ENCODE peak calls at places on chromosomes 4 and X, in seven cellular contexts. Z is AG04449, S is WTC11, E is mesothelial cell of epicardium, K is lower leg skin, B is BE2C, A is heart left ventricle. H is an unnamed sample.

GRCh38 chr4:98447648-98448047 is 186.5 kb downstream of the RAP1GDS1 start:
- DNase-seq in Z (no peak), S (peak), E (no peak), K (no peak), B (peak), A (no peak), H (no peak)

GRCh38 chrX:41779941-41780340 is 56.0 kb downstream of the GPR82 start:
- DNase-seq in Z (no peak), S (no peak), E (no peak), K (no peak), B (no peak), A (no peak), H (no peak)

GRCh38 chr4:144289687-144290433 is 149.3 kb upstream of the GYPA start:
- DNase-seq in Z (no peak), S (no peak), E (no peak), K (no peak), B (no peak), A (no peak), H (no peak)

GRCh38 chr4:102180080-102180479 is 165.2 kb downstream of the SLC39A8 start:
- DNase-seq in Z (no peak), S (no peak), E (no peak), K (no peak), B (no peak), A (no peak), H (no peak)

GRCh38 chrX:53319614-53320542 is 38.5 kb upstream of the IQSEC2 start:
- DNase-seq in Z (no peak), S (no peak), E (no peak), K (no peak), B (no peak), A (no peak), H (no peak)

GRCh38 chrX:132836471-132836870 is 122.0 kb downstream of the HS6ST2 start:
- DNase-seq in Z (no peak), S (no peak), E (no peak), K (no peak), B (no peak), A (no peak), H (no peak)

GRCh38 chr4:139454111-139454600 is at the start of gene RAB33B:
- DNase-seq in Z (peak), S (no peak), E (no peak), K (no peak), B (no peak), A (no peak), H (no peak)

GRCh38 chr4:177484613-177485021 is 42.4 kb upstream of the AGA start:
- DNase-seq in Z (peak), S (no peak), E (no peak), K (no peak), B (no peak), A (no peak), H (no peak)

GRCh38 chr4:181176306-181176705 is 1066.9 kb upstream of the TENM3 start:
- DNase-seq in Z (no peak), S (no peak), E (no peak), K (no peak), B (no peak), A (no peak), H (no peak)

GRCh38 chr4:103098331-103098730 is 1.3 kb downstream of the BDH2 start:
- DNase-seq in Z (no peak), S (no peak), E (no peak), K (no peak), B (no peak), A (no peak), H (no peak)

GRCh38 chrX:5852941-5853340 is 375.7 kb downstream of the NLGN4X start:
- DNase-seq in Z (no peak), S (no peak), E (no peak), K (no peak), B (no peak), A (no peak), H (no peak)

GRCh38 chr4:158624889-158625478 is 46.7 kb downstream of the C4orf46 start:
- DNase-seq in Z (no peak), S (no peak), E (no peak), K (no peak), B (peak), A (no peak), H (no peak)

GRCh38 chr4:108793413-108793812 is 30.6 kb upstream of the ETNPPL start:
- DNase-seq in Z (no peak), S (no peak), E (no peak), K (no peak), B (no peak), A (no peak), H (no peak)

GRCh38 chrX:110317079-110317819 is 636 bp downstream of the AMMECR1 start:
- DNase-seq in Z (no peak), S (peak), E (peak), K (peak), B (peak), A (peak), H (no peak)

GRCh38 chr4:90852232-90852631 is 725.0 kb downstream of the CCSER1 start:
- DNase-seq in Z (no peak), S (no peak), E (no peak), K (no peak), B (peak), A (no peak), H (no peak)

GRCh38 chr4:783133-783541 is 42.8 kb downstream of the CPLX1 start:
- DNase-seq in Z (no peak), S (no peak), E (no peak), K (no peak), B (no peak), A (no peak), H (no peak)

GRCh38 chr4:165867961-165868360 is 5.1 kb upstream of the TLL1 start:
- DNase-seq in Z (no peak), S (no peak), E (no peak), K (no peak), B (no peak), A (no peak), H (no peak)

GRCh38 chr4:79178770-79179169 is 147.1 kb downstream of the NAA11 start:
- DNase-seq in Z (no peak), S (no peak), E (no peak), K (no peak), B (no peak), A (peak), H (no peak)

GRCh38 chr4:100803751-100804150 is 285.9 kb upstream of the EMCN start:
- DNase-seq in Z (no peak), S (no peak), E (no peak), K (no peak), B (no peak), A (no peak), H (no peak)

GRCh38 chr4:188435381-188435780 is 296.1 kb downstream of the TRIML1 start:
- DNase-seq in Z (no peak), S (no peak), E (no peak), K (no peak), B (no peak), A (no peak), H (no peak)

GRCh38 chrX:129115104-129115503 is 408.2 kb downstream of the SMARCA1 start:
- DNase-seq in Z (no peak), S (peak), E (no peak), K (no peak), B (peak), A (no peak), H (no peak)

GRCh38 chrX:71542411-71542810 is 9.5 kb downstream of the OGT start:
- DNase-seq in Z (no peak), S (no peak), E (no peak), K (no peak), B (no peak), A (no peak), H (no peak)

GRCh38 chrX:39859991-39860861 is 237.5 kb downstream of the BCOR start:
- DNase-seq in Z (no peak), S (peak), E (no peak), K (no peak), B (peak), A (peak), H (no peak)
- TF ChIP-seq CTCF in Z (no peak), S (no peak), E (no peak), K (no peak), B (no peak), A (no peak), H (no peak)

GRCh38 chr4:33966808-33967207 is 2277.5 kb downstream of the ARAP2 start:
- DNase-seq in Z (no peak), S (no peak), E (no peak), K (no peak), B (no peak), A (no peak), H (no peak)
- TF ChIP-seq CTCF in Z (no peak), S (no peak), E (peak), K (no peak), B (no peak), A (peak), H (no peak)

GRCh38 chr4:121822047-121822446 is 1.6 kb downstream of the CCNA2 start:
- DNase-seq in Z (no peak), S (no peak), E (no peak), K (no peak), B (no peak), A (no peak), H (no peak)
- TF ChIP-seq CTCF in Z (no peak), S (no peak), E (no peak), K (no peak), B (no peak), A (no peak), H (no peak)

DNA sequence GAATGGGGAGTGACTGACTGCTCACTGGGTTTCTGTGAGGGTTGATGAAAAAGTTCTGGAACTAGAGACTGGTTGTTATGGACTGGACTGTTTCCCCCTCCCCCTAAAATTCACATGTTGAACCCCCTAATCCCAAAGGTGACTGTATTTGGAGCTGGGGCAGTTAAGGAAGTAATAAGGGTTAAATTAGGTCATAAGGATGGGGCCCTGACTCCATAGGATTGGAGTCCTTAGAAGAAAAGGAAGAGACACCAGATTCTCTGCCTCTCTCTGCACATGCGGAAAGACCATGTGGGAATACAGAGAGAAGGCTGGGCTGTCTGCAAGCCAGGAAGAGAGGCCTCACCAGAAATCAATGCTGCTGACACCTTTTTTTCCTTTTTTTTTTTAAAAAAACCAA is 38.2 kb downstream of the ZBTB49 start:
- DNase-seq in Z (no peak), S (no peak), E (no peak), K (peak), B (no peak), A (no peak), H (no peak)
- TF ChIP-seq CTCF in Z (no peak), S (no peak), E (no peak), K (no peak), B (no peak), A (no peak), H (no peak)

GRCh38 chrX:15241258-15241657 is 28.6 kb downstream of the ASB9 start:
- DNase-seq in Z (no peak), S (no peak), E (no peak), K (no peak), B (no peak), A (no peak), H (no peak)

GRCh38 chrX:15244421-15244820 is 25.5 kb downstream of the ASB9 start:
- DNase-seq in Z (no peak), S (no peak), E (no peak), K (no peak), B (no peak), A (no peak), H (no peak)

GRCh38 chrX:15242899-15243555 is 26.9 kb downstream of the ASB9 start:
- DNase-seq in Z (no peak), S (no peak), E (no peak), K (no peak), B (peak), A (peak), H (no peak)

GRCh38 chrX:15236146-15236545 is 33.7 kb downstream of the ASB9 start:
- DNase-seq in Z (no peak), S (no peak), E (no peak), K (no peak), B (no peak), A (no peak), H (no peak)

GRCh38 chrX:15240414-15240813 is 29.5 kb downstream of the ASB9 start:
- DNase-seq in Z (no peak), S (no peak), E (no peak), K (no peak), B (no peak), A (no peak), H (no peak)
- TF ChIP-seq CTCF in Z (no peak), S (no peak), E (no peak), K (no peak), B (no peak), A (no peak), H (no peak)

DNA sequence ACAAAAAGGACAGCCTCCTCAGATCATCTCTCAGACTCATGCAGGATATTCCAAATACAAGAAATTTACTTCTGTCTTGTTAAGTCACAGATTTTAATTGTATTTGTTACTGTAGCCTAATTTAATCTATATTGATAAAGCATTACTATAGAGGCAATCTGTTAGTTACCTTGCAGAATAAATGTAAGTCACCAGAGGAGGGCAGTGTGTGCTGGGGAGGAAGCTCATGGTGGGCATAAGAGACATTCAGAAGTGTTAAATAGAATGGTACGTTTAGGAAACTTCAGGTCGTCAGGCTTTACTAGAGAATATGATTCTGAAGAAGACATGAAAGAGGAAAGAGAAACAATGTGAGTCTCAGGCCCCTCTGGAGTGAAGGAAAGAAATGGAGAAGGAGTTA is 37.3 kb upstream of the INPP4B start:
- DNase-seq in Z (no peak), S (peak), E (no peak), K (no peak), B (no peak), A (no peak), H (no peak)
- TF ChIP-seq CTCF in Z (no peak), S (no peak), E (no peak), K (no peak), B (peak), A (peak), H (peak)

GRCh38 chr4:30722092-30722915 is 2.1 kb downstream of the PCDH7 start:
- DNase-seq in Z (no peak), S (peak), E (peak), K (no peak), B (no peak), A (no peak), H (no peak)
- TF ChIP-seq CTCF in Z (peak), S (peak), E (peak), K (no peak), B (no peak), A (no peak), H (no peak)